ENCODE peak calls at places on chromosomes 13 and 19, in four cellular contexts. One of them, this sample, is unnamed.

GRCh38 chr19:16535381-16535780 is 6.9 kb downstream of the CHERP start:
- DNase-seq in GM23248: no peak
- DNase-seq in H9: no peak
- DNase-seq in colonic mucosa: no peak
- DNase-seq in this sample: no peak

GRCh38 chr13:49561064-49561410 is 24.3 kb downstream of the RCBTB1 start:
- DNase-seq in GM23248: no peak
- DNase-seq in H9: no peak
- DNase-seq in colonic mucosa: no peak
- DNase-seq in this sample: peak

GRCh38 chr19:17078920-17079709 is 3.5 kb downstream of the MYO9B start:
- DNase-seq in GM23248: peak
- DNase-seq in H9: no peak
- DNase-seq in colonic mucosa: no peak
- DNase-seq in this sample: no peak

GRCh38 chr13:90455861-90456260 is 891.6 kb upstream of the MIR17HG start:
- DNase-seq in GM23248: no peak
- DNase-seq in H9: no peak
- DNase-seq in colonic mucosa: no peak
- DNase-seq in this sample: peak

GRCh38 chr19:30492581-30492980 is 120.4 kb downstream of the ZNF536 start:
- DNase-seq in GM23248: no peak
- DNase-seq in H9: peak
- DNase-seq in colonic mucosa: no peak
- DNase-seq in this sample: no peak

GRCh38 chr13:68176486-68176885 is 946.4 kb upstream of the PCDH9 start:
- DNase-seq in GM23248: peak
- DNase-seq in H9: no peak
- DNase-seq in colonic mucosa: no peak
- DNase-seq in this sample: peak

GRCh38 chr13:109394311-109394988 is 391.9 kb downstream of the IRS2 start:
- DNase-seq in GM23248: peak
- DNase-seq in H9: no peak
- DNase-seq in colonic mucosa: no peak
- DNase-seq in this sample: peak

GRCh38 chr19:35261356-35262100 is 7.2 kb upstream of the USF2 start:
- DNase-seq in GM23248: no peak
- DNase-seq in H9: peak
- DNase-seq in colonic mucosa: peak
- DNase-seq in this sample: no peak

GRCh38 chr13:23868521-23868920 is 20.7 kb downstream of the MIPEP start:
- DNase-seq in GM23248: peak
- DNase-seq in H9: no peak
- DNase-seq in colonic mucosa: no peak
- DNase-seq in this sample: peak

GRCh38 chr19:4029247-4029614 is 21.7 kb downstream of the PIAS4 start:
- DNase-seq in GM23248: no peak
- DNase-seq in H9: no peak
- DNase-seq in colonic mucosa: no peak
- DNase-seq in this sample: no peak

GRCh38 chr13:106721599-106721998 is 153.7 kb upstream of the ARGLU1 start:
- DNase-seq in GM23248: no peak
- DNase-seq in H9: no peak
- DNase-seq in colonic mucosa: no peak
- DNase-seq in this sample: no peak

GRCh38 chr13:23087884-23088283 is 92.9 kb upstream of the SGCG start:
- DNase-seq in GM23248: peak
- DNase-seq in H9: peak
- DNase-seq in colonic mucosa: peak
- DNase-seq in this sample: peak

GRCh38 chr19:49427855-49428546 is 2.8 kb downstream of the GFY start:
- DNase-seq in GM23248: peak
- DNase-seq in H9: peak
- DNase-seq in colonic mucosa: no peak
- DNase-seq in this sample: no peak

GRCh38 chr13:94009696-94010095 is 469.8 kb downstream of the DCT start:
- DNase-seq in GM23248: peak
- DNase-seq in H9: no peak
- DNase-seq in colonic mucosa: no peak
- DNase-seq in this sample: peak

GRCh38 chr19:44723952-44724319 is 24.6 kb upstream of the BCL3 start:
- DNase-seq in GM23248: peak
- DNase-seq in H9: peak
- DNase-seq in colonic mucosa: peak
- DNase-seq in this sample: peak

GRCh38 chr19:53871448-53871847 is 3.8 kb downstream of the MYADM start:
- DNase-seq in GM23248: no peak
- DNase-seq in H9: no peak
- DNase-seq in colonic mucosa: no peak
- DNase-seq in this sample: no peak

GRCh38 chr19:16476401-16476800 is 4.6 kb upstream of the EPS15L1 start:
- DNase-seq in GM23248: no peak
- DNase-seq in H9: no peak
- DNase-seq in colonic mucosa: no peak
- DNase-seq in this sample: no peak

GRCh38 chr13:25752957-25753540 is 298.8 kb downstream of the SHISA2 start:
- DNase-seq in GM23248: peak
- DNase-seq in H9: no peak
- DNase-seq in colonic mucosa: peak
- DNase-seq in this sample: peak

GRCh38 chr13:45747071-45747470 is 45.0 kb downstream of the CBY2 start:
- DNase-seq in GM23248: no peak
- DNase-seq in H9: no peak
- DNase-seq in colonic mucosa: no peak
- DNase-seq in this sample: no peak

GRCh38 chr19:4657262-4657661 is 12.9 kb downstream of the MYDGF start:
- DNase-seq in GM23248: no peak
- DNase-seq in H9: no peak
- DNase-seq in colonic mucosa: no peak
- DNase-seq in this sample: no peak

GRCh38 chr19:50669319-50670101 is 20.3 kb downstream of the C19orf81 start:
- DNase-seq in GM23248: peak
- DNase-seq in H9: no peak
- DNase-seq in colonic mucosa: peak
- DNase-seq in this sample: peak

GRCh38 chr19:3801412-3802096 is 15.4 kb upstream of the MATK start:
- DNase-seq in GM23248: peak
- DNase-seq in H9: peak
- DNase-seq in colonic mucosa: peak
- DNase-seq in this sample: peak

GRCh38 chr13:30616927-30617314 is 799 bp upstream of the USPL1 start:
- DNase-seq in GM23248: peak
- DNase-seq in H9: no peak
- DNase-seq in colonic mucosa: peak
- DNase-seq in this sample: peak

GRCh38 chr19:2333807-2334211 is 5.3 kb downstream of the SPPL2B start:
- DNase-seq in GM23248: no peak
- DNase-seq in H9: no peak
- DNase-seq in colonic mucosa: no peak
- DNase-seq in this sample: no peak

GRCh38 chr19:2334426-2334825 is 5.9 kb downstream of the SPPL2B start:
- DNase-seq in GM23248: no peak
- DNase-seq in H9: no peak
- DNase-seq in colonic mucosa: no peak
- DNase-seq in this sample: no peak

GRCh38 chr19:2335848-2336247 is 7.4 kb downstream of the SPPL2B start:
- DNase-seq in GM23248: no peak
- DNase-seq in H9: no peak
- DNase-seq in colonic mucosa: no peak
- DNase-seq in this sample: no peak

GRCh38 chr19:2336528-2337328 is 8.2 kb downstream of the SPPL2B start:
- DNase-seq in GM23248: no peak
- DNase-seq in H9: no peak
- DNase-seq in colonic mucosa: no peak
- DNase-seq in this sample: no peak

DNA sequence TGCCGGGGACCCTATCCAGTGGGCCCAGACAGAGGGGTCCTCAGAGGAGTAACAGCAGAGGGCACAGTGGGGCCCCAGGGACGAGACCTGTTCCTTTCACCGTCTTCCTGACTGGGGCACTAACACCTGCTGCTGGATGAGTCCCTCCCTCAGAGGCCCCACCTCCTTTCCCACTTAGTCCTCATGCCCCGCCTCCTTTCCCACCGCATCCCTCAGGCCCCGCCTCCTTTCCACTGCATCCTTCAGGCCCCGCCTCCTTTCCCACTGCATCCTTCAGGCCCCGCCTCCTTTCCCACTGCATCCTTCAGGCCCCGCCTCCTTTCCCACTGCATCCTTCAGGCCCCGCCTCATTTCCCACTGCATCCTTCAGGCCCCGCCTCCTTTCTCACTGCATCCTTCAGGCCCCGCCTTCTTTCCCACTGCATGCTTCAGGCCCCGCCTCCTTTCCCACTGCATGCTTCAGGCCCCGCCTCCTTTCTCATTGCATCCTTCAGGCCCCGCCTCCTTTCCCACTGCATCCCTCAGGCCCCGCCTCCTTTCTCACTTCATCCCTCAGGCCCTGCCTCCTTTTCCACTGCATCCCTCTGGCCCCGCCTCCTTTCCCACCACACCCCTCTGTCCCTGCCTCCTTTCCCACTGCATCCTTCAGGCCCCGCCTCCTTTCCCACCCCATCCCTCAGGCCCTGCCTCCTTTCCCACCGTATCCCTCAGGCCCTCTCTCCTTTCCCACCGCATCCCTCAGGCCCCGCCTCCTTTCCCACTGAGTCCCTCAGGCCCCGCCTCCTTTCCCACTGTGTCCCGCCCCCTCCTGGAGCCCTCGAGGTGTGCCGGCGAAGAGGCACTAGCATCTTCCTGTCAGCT is 6.7 kb downstream of the SPPL2B start:
- DNase-seq in GM23248: peak
- DNase-seq in H9: no peak
- DNase-seq in colonic mucosa: no peak
- DNase-seq in this sample: no peak
- H3K9ac ChIP-seq in GM23248: no peak
- H3K9ac ChIP-seq in H9: no peak
- H3K9ac ChIP-seq in colonic mucosa: no peak
- H3K9ac ChIP-seq in this sample: no peak

GRCh38 chr19:6720369-6721112 is at the start of gene C3:
- DNase-seq in GM23248: peak
- DNase-seq in H9: no peak
- DNase-seq in colonic mucosa: no peak
- DNase-seq in this sample: peak
- H3K9ac ChIP-seq in GM23248: no peak
- H3K9ac ChIP-seq in H9: no peak
- H3K9ac ChIP-seq in colonic mucosa: no peak
- H3K9ac ChIP-seq in this sample: no peak

GRCh38 chr19:38693380-38694223 is 46.2 kb downstream of the ACTN4 start:
- DNase-seq in GM23248: peak
- DNase-seq in H9: peak
- DNase-seq in colonic mucosa: no peak
- DNase-seq in this sample: peak

GRCh38 chr19:38696733-38697055 is 47.6 kb downstream of the CAPN12 start:
- DNase-seq in GM23248: no peak
- DNase-seq in H9: no peak
- DNase-seq in colonic mucosa: no peak
- DNase-seq in this sample: no peak

GRCh38 chr19:38697197-38697596 is 47.1 kb downstream of the CAPN12 start:
- DNase-seq in GM23248: no peak
- DNase-seq in H9: no peak
- DNase-seq in colonic mucosa: no peak
- DNase-seq in this sample: no peak

GRCh38 chr19:38695832-38696732 is 48.2 kb downstream of the CAPN12 start:
- DNase-seq in GM23248: no peak
- DNase-seq in H9: no peak
- DNase-seq in colonic mucosa: no peak
- DNase-seq in this sample: no peak

DNA sequence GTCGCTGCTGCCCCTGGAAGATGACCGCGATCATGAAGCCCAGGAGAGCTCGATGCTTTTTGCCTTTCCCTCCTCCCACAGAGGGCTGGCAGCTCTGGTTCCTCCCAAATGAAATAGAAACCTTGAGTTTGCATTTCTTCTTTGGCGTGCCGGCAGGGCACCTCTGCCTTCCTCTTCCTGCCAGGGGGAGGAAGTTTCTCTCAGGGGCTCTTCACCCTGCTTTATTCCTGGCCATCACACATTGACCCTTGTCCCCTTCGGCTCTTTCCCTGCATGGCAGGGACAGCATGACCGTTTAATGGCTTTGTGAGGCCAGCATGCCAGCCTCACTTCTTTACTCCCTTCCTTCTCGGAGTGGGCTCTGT is 47.9 kb downstream of the ACTN4 start:
- DNase-seq in GM23248: no peak
- DNase-seq in H9: no peak
- DNase-seq in colonic mucosa: no peak
- DNase-seq in this sample: no peak
- H3K9ac ChIP-seq in GM23248: no peak
- H3K9ac ChIP-seq in H9: no peak
- H3K9ac ChIP-seq in colonic mucosa: peak
- H3K9ac ChIP-seq in this sample: no peak

GRCh38 chr13:102402292-102402691 is 444 bp upstream of the FGF14 start:
- DNase-seq in GM23248: peak
- DNase-seq in H9: peak
- DNase-seq in colonic mucosa: no peak
- DNase-seq in this sample: peak

GRCh38 chr13:102400619-102401125 is 1.2 kb downstream of the FGF14 start:
- DNase-seq in GM23248: peak
- DNase-seq in H9: peak
- DNase-seq in colonic mucosa: no peak
- DNase-seq in this sample: peak

GRCh38 chr13:102399791-102400618 is 1.8 kb downstream of the FGF14 start:
- DNase-seq in GM23248: peak
- DNase-seq in H9: peak
- DNase-seq in colonic mucosa: no peak
- DNase-seq in this sample: peak

GRCh38 chr13:102401755-102402154 is at the start of gene FGF14:
- DNase-seq in GM23248: no peak
- DNase-seq in H9: no peak
- DNase-seq in colonic mucosa: no peak
- DNase-seq in this sample: peak

DNA sequence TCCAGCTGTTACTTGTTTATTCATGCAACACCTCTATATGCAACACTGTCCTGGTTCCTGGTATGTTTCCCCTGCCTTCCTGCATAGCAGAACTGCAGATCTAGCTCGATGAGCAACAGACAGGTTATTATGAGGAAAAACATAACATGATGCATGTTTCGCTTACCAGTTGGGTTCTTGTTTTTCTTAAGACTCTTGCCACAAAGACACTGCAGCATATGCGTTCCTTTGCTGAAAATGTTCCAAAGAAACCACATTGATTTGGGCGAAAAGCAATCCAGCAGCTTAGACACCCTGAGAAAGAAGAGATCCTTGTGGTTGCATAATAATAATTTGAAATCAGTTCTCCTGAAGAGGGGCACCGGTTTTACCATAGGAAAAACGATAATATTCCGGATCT is 543 bp downstream of the FGF14 start:
- DNase-seq in GM23248: peak
- DNase-seq in H9: no peak
- DNase-seq in colonic mucosa: no peak
- DNase-seq in this sample: peak
- H3K9ac ChIP-seq in GM23248: no peak
- H3K9ac ChIP-seq in H9: peak
- H3K9ac ChIP-seq in colonic mucosa: no peak
- H3K9ac ChIP-seq in this sample: no peak